ENCODE peak calls at places on chromosomes 2 and 18, in nine cellular contexts. H is adrenal gland, U is psoas muscle, K is lower lobe of right lung, R is body of pancreas, D is A549, G is sigmoid colon, Z is cardiac muscle cell, E is left lung. W is an unnamed sample.

GRCh38 chr18:9653390-9653789 is 39.0 kb upstream of the PPP4R1 start:
- DNase-seq in H (peak), U (peak), K (no peak), R (peak), D (no peak), G (peak), Z (no peak), E (no peak), W (peak)

GRCh38 chr2:199693861-199694260 is 157.1 kb downstream of the FTCDNL1 start:
- DNase-seq in H (no peak), U (no peak), K (no peak), R (no peak), D (no peak), G (no peak), Z (no peak), E (no peak), W (no peak)

GRCh38 chr2:220981926-220982325 is 590.2 kb downstream of the EPHA4 start:
- DNase-seq in H (no peak), U (no peak), K (no peak), R (no peak), D (no peak), G (no peak), Z (no peak), E (no peak), W (no peak)

GRCh38 chr2:105179469-105180372 is 61.8 kb upstream of the GPR45 start:
- DNase-seq in H (peak), U (no peak), K (peak), R (peak), D (peak), G (no peak), Z (peak), E (no peak), W (no peak)

GRCh38 chr18:79508565-79509535 is 113.1 kb downstream of the NFATC1 start:
- DNase-seq in H (no peak), U (peak), K (peak), R (peak), D (no peak), G (peak), Z (no peak), E (peak), W (peak)

GRCh38 chr2:233422050-233422639 is 67.9 kb downstream of the DGKD start:
- DNase-seq in H (peak), U (peak), K (peak), R (peak), D (peak), G (no peak), Z (no peak), E (peak), W (peak)

GRCh38 chr18:4636957-4637356 is 181.8 kb upstream of the DLGAP1 start:
- DNase-seq in H (peak), U (peak), K (no peak), R (no peak), D (no peak), G (no peak), Z (no peak), E (no peak), W (no peak)

GRCh38 chr2:38709515-38710194 is 41.5 kb downstream of the SRSF7 start:
- DNase-seq in H (no peak), U (no peak), K (no peak), R (no peak), D (no peak), G (no peak), Z (no peak), E (no peak), W (no peak)

GRCh38 chr2:232447638-232448472 is 8.1 kb upstream of the ALPI start:
- DNase-seq in H (no peak), U (peak), K (no peak), R (no peak), D (no peak), G (no peak), Z (no peak), E (no peak), W (no peak)

GRCh38 chr2:212414699-212415309 is 123.8 kb downstream of the ERBB4 start:
- DNase-seq in H (no peak), U (no peak), K (no peak), R (no peak), D (no peak), G (no peak), Z (no peak), E (no peak), W (no peak)

GRCh38 chr2:62475172-62476011 is 30.6 kb downstream of the TMEM17 start:
- DNase-seq in H (no peak), U (peak), K (peak), R (peak), D (no peak), G (no peak), Z (peak), E (peak), W (no peak)

GRCh38 chr2:75787532-75788132 is 76.9 kb upstream of the GCFC2 start:
- DNase-seq in H (no peak), U (no peak), K (no peak), R (no peak), D (no peak), G (no peak), Z (peak), E (no peak), W (no peak)

GRCh38 chr2:70475266-70475665 is 78.4 kb downstream of the TGFA start:
- DNase-seq in H (no peak), U (no peak), K (no peak), R (no peak), D (no peak), G (no peak), Z (no peak), E (no peak), W (no peak)

GRCh38 chr2:148582679-148583511 is 61.7 kb upstream of the EPC2 start:
- DNase-seq in H (no peak), U (no peak), K (no peak), R (no peak), D (no peak), G (no peak), Z (no peak), E (no peak), W (no peak)

GRCh38 chr2:169625781-169626180 is 41.6 kb downstream of the PPIG start:
- DNase-seq in H (no peak), U (no peak), K (no peak), R (no peak), D (no peak), G (no peak), Z (no peak), E (no peak), W (no peak)

GRCh38 chr18:7572837-7573236 is 5.7 kb downstream of the PTPRM start:
- DNase-seq in H (no peak), U (no peak), K (no peak), R (no peak), D (no peak), G (no peak), Z (no peak), E (no peak), W (no peak)

GRCh38 chr18:50644807-50645206 is 84.9 kb downstream of the MAPK4 start:
- DNase-seq in H (no peak), U (no peak), K (no peak), R (no peak), D (peak), G (no peak), Z (peak), E (no peak), W (no peak)

GRCh38 chr2:172968061-172968469 is 107.6 kb upstream of the MAP3K20 start:
- DNase-seq in H (peak), U (peak), K (no peak), R (peak), D (no peak), G (no peak), Z (no peak), E (peak), W (peak)

GRCh38 chr2:51013060-51013746 is 18.7 kb downstream of the NRXN1 start:
- DNase-seq in H (no peak), U (no peak), K (peak), R (peak), D (no peak), G (no peak), Z (peak), E (no peak), W (no peak)

GRCh38 chr18:60883594-60883993 is 449.6 kb upstream of the CDH20 start:
- DNase-seq in H (no peak), U (no peak), K (no peak), R (no peak), D (no peak), G (no peak), Z (no peak), E (no peak), W (no peak)

GRCh38 chr2:69720922-69721491 is 20.9 kb upstream of the ANXA4 start:
- DNase-seq in H (no peak), U (no peak), K (no peak), R (no peak), D (no peak), G (no peak), Z (no peak), E (no peak), W (no peak)

GRCh38 chr2:191901031-191901430 is 54.1 kb upstream of the CAVIN2 start:
- DNase-seq in H (no peak), U (no peak), K (no peak), R (no peak), D (no peak), G (no peak), Z (no peak), E (no peak), W (no peak)

GRCh38 chr18:37442477-37442876 is 123.1 kb downstream of the CELF4 start:
- DNase-seq in H (no peak), U (no peak), K (no peak), R (no peak), D (no peak), G (no peak), Z (no peak), E (no peak), W (no peak)

GRCh38 chr2:124476291-124476690 is 451.2 kb downstream of the CNTNAP5 start:
- DNase-seq in H (no peak), U (no peak), K (no peak), R (no peak), D (no peak), G (no peak), Z (no peak), E (no peak), W (no peak)

GRCh38 chr2:9325428-9325827 is 97.9 kb downstream of the ITGB1BP1 start:
- DNase-seq in H (no peak), U (no peak), K (no peak), R (no peak), D (no peak), G (no peak), Z (no peak), E (no peak), W (no peak)

GRCh38 chr2:27370816-27371620 is 602 bp downstream of the SNX17 start:
- DNase-seq in H (peak), U (peak), K (no peak), R (no peak), D (peak), G (peak), Z (peak), E (no peak), W (no peak)

GRCh38 chr2:127843677-127844076 is 14.3 kb downstream of the POLR2D start:
- DNase-seq in H (no peak), U (no peak), K (no peak), R (no peak), D (no peak), G (no peak), Z (no peak), E (no peak), W (no peak)

GRCh38 chr18:37476182-37476581 is 89.4 kb downstream of the CELF4 start:
- DNase-seq in H (peak), U (no peak), K (no peak), R (no peak), D (peak), G (no peak), Z (peak), E (no peak), W (no peak)

GRCh38 chr18:68397241-68398035 is 317.5 kb downstream of the TMX3 start:
- DNase-seq in H (no peak), U (no peak), K (no peak), R (no peak), D (no peak), G (no peak), Z (no peak), E (no peak), W (no peak)

GRCh38 chr2:124325667-124326425 is 300.8 kb downstream of the CNTNAP5 start:
- DNase-seq in H (no peak), U (no peak), K (no peak), R (no peak), D (no peak), G (no peak), Z (peak), E (no peak), W (no peak)

GRCh38 chr18:74896390-74896991 is 298.8 kb downstream of the ZNF407 start:
- DNase-seq in H (peak), U (no peak), K (no peak), R (peak), D (no peak), G (no peak), Z (peak), E (peak), W (no peak)

GRCh38 chr2:158174495-158174894 is 72.8 kb downstream of the UPP2 start:
- DNase-seq in H (no peak), U (no peak), K (no peak), R (no peak), D (no peak), G (no peak), Z (no peak), E (no peak), W (no peak)

GRCh38 chr2:54384301-54385035 is 71.7 kb upstream of the SPTBN1 start:
- DNase-seq in H (no peak), U (no peak), K (no peak), R (no peak), D (no peak), G (no peak), Z (no peak), E (no peak), W (no peak)

GRCh38 chr2:228841877-228842276 is 429.2 kb downstream of the PID1 start:
- DNase-seq in H (no peak), U (no peak), K (no peak), R (no peak), D (no peak), G (no peak), Z (no peak), E (no peak), W (no peak)

GRCh38 chr2:177641321-177641720 is 248.7 kb downstream of the AGPS start:
- DNase-seq in H (no peak), U (no peak), K (no peak), R (no peak), D (no peak), G (no peak), Z (no peak), E (no peak), W (no peak)

GRCh38 chr18:10771053-10771709 is 245.4 kb downstream of the NAPG start:
- DNase-seq in H (no peak), U (no peak), K (no peak), R (no peak), D (no peak), G (no peak), Z (no peak), E (no peak), W (no peak)

GRCh38 chr2:72036173-72036545 is 111.5 kb downstream of the CYP26B1 start:
- DNase-seq in H (no peak), U (no peak), K (no peak), R (no peak), D (no peak), G (no peak), Z (no peak), E (no peak), W (no peak)

GRCh38 chr2:239817011-239817490 is 208.1 kb downstream of the NDUFA10 start:
- DNase-seq in H (peak), U (no peak), K (no peak), R (peak), D (no peak), G (peak), Z (no peak), E (no peak), W (no peak)

GRCh38 chr2:164771897-164772296 is 69.7 kb downstream of the COBLL1 start:
- DNase-seq in H (no peak), U (no peak), K (no peak), R (no peak), D (no peak), G (no peak), Z (no peak), E (no peak), W (no peak)

DNA sequence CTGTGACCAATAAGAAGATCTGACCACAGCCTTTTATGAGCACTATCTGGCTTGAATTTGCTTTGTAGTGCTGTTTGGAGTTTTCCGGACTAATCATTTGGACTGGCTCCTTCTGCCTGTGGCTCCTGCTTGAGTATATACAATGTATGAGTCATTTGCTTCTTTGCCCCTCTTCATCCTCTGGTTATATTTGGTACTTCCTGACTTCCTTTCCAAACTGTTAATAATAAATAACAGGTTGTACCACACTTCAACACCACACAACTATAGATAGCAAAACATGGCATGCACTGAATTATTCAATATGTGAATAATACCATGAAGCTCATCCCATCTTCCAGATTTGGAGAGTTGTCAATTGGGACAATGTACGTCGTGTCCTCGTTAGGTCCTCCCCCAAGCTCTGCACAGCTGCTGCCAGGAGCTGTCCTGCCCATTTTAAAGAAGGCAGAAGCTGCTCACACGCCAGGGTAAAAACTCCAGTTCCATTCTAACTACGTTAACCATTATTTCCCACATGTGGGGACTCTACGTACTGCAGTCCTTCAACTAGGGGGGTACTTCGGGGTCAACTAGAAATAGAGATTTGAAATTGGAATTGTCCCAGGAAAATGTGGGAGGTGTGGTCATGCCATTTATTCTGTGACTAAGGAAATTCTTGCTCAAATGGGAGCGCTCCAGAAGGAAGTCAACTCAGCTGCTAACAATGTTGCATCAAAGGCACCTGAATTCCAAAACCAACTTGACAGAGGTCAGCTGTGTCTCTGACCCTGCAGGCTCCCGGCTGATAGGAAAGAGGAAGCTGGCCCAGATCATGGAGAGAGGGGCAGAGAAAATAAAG is 38.1 kb downstream of the ST8SIA5 start:
- DNase-seq in H (no peak), U (no peak), K (no peak), R (no peak), D (no peak), G (no peak), Z (no peak), E (no peak), W (no peak)
- H3K4me3 ChIP-seq in H (no peak), U (no peak), K (no peak), R (no peak), D (no peak), G (no peak), Z (no peak), E (no peak), W (no peak)

DNA sequence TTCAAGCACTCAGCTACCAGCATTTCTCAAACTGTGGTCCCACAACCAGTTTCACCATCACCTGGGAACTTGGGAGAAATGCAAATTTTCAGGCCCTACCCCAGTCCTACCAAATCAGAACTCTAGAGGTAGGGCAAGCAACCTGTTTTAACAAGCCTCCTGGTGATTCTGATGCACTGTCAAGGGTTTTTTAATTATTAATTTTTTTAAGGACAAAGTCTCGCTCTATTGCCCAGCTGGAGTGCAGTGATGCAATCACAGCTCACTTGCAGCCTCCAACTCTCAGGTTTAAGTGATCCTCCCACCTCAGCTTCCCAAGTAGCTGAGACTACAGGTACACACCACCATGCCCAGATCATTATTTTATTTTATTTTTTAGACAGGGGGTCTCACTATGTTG is 7.8 kb downstream of the ACMSD start:
- DNase-seq in H (no peak), U (no peak), K (no peak), R (no peak), D (no peak), G (no peak), Z (no peak), E (no peak), W (no peak)
- H3K27ac ChIP-seq in H (no peak), U (no peak), K (no peak), R (no peak), D (no peak), G (no peak), Z (no peak), E (no peak), W (no peak)

DNA sequence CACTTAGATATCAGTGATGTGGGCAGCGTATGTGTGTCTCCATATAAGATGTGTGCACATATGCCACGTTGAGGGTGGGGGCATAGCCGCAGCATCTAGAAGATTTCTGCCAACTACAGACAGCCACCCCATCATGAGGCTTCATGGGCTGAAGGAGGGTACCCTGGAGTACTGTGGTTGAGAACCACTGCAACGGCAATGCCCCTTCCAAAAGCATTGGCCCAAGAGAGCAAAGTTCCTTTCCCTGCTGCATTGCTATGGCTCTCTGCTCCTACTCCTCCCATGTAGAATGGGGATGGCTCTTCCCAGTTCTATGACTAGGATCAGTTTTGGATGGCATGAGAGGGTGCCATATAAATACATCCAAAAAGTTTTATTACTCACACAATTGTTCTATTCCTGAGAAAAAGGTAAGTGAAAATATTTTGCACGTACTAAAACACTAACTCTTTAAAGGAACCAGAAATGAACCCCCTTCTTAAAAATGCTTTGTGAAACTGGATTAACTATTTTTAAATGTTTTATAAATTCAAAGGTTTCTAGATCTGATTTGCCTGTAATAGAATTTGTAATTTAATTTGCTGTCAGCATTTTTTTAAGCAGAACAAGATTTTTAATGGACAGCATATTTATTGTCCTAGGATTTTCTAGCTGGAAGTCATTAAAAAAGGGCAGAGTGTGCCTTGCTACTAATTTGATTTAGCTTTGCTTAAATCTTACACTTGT is 4.4 kb upstream of the RPL31 start:
- DNase-seq in H (no peak), U (no peak), K (no peak), R (no peak), D (no peak), G (no peak), Z (no peak), E (no peak), W (no peak)
- H3K4me3 ChIP-seq in H (no peak), U (no peak), K (no peak), R (no peak), D (no peak), G (no peak), Z (no peak), E (no peak), W (no peak)

GRCh38 chr2:200742426-200742825 is 69.3 kb upstream of the BZW1 start:
- DNase-seq in H (no peak), U (peak), K (peak), R (peak), D (no peak), G (peak), Z (no peak), E (no peak), W (peak)
- H3K27ac ChIP-seq in H (no peak), U (peak), K (peak), R (no peak), D (no peak), G (peak), Z (no peak), E (peak), W (peak)

W was measured in coronary artery.